ENCODE peak calls at places on chromosomes 6 and 20, in four cellular contexts. U is ovary, W is pancreas, D is upper lobe of left lung. A is an unnamed sample. For H3K4me1, the result is how much of the 10 kb centered on the place peaks cover.

GRCh38 chr6:163386329-163386910 is 28.1 kb upstream of the QKI start:
- DNase-seq in U (no peak), W (no peak), D (no peak), A (no peak)

GRCh38 chr6:83378621-83379388 is 52.0 kb downstream of the ME1 start:
- DNase-seq in U (no peak), W (no peak), D (no peak), A (no peak)

GRCh38 chr20:1964061-1964460 is 29.8 kb downstream of the PDYN start:
- DNase-seq in U (no peak), W (no peak), D (no peak), A (no peak)

GRCh38 chr20:48824830-48825550 is 2.8 kb downstream of the PREX1 start:
- DNase-seq in U (no peak), W (no peak), D (no peak), A (no peak)

GRCh38 chr6:29861521-29862255 is 34.1 kb downstream of the HLA-G start:
- DNase-seq in U (no peak), W (no peak), D (no peak), A (no peak)

GRCh38 chr6:19668710-19669109 is 168.5 kb upstream of the ID4 start:
- DNase-seq in U (no peak), W (no peak), D (no peak), A (no peak)

GRCh38 chr6:11172501-11173337 is 59.7 kb downstream of the NEDD9 start:
- DNase-seq in U (peak), W (peak), D (no peak), A (peak)

GRCh38 chr20:4064118-4064962 is 49.0 kb upstream of the RNF24 start:
- DNase-seq in U (peak), W (peak), D (peak), A (peak)

GRCh38 chr6:100228437-100229424 is 234.7 kb upstream of the MCHR2 start:
- DNase-seq in U (peak), W (peak), D (peak), A (peak)

GRCh38 chr20:29750268-29750899 is 1507.1 kb upstream of the DEFB115 start:
- DNase-seq in U (no peak), W (no peak), D (peak), A (peak)

GRCh38 chr6:135820340-135820739 is 31.2 kb upstream of the PDE7B start:
- DNase-seq in U (no peak), W (no peak), D (peak), A (no peak)

GRCh38 chr20:62834967-62835730 is 18.3 kb downstream of the COL9A3 start:
- DNase-seq in U (no peak), W (no peak), D (no peak), A (no peak)

GRCh38 chr6:16759646-16760535 is 1.4 kb downstream of the ATXN1 start:
- DNase-seq in U (peak), W (peak), D (peak), A (peak)

GRCh38 chr6:18280084-18280483 is 15.8 kb upstream of the DEK start:
- DNase-seq in U (no peak), W (no peak), D (no peak), A (no peak)

GRCh38 chr20:45518282-45518681 is 2.9 kb upstream of the SPINT3 start:
- DNase-seq in U (no peak), W (no peak), D (no peak), A (no peak)

GRCh38 chr6:17478223-17478907 is 85.0 kb downstream of the CAP2 start:
- DNase-seq in U (no peak), W (no peak), D (no peak), A (no peak)

GRCh38 chr20:44832724-44833123 is 22.4 kb upstream of the RIMS4 start:
- DNase-seq in U (no peak), W (no peak), D (no peak), A (no peak)

GRCh38 chr6:90274481-90275030 is 22.1 kb downstream of the BACH2 start:
- DNase-seq in U (no peak), W (no peak), D (no peak), A (no peak)

GRCh38 chr6:18260448-18261106 is 3.8 kb downstream of the DEK start:
- DNase-seq in U (no peak), W (no peak), D (no peak), A (no peak)

GRCh38 chr6:5398530-5398929 is 137.2 kb downstream of the FARS2 start:
- DNase-seq in U (no peak), W (no peak), D (no peak), A (no peak)

DNA sequence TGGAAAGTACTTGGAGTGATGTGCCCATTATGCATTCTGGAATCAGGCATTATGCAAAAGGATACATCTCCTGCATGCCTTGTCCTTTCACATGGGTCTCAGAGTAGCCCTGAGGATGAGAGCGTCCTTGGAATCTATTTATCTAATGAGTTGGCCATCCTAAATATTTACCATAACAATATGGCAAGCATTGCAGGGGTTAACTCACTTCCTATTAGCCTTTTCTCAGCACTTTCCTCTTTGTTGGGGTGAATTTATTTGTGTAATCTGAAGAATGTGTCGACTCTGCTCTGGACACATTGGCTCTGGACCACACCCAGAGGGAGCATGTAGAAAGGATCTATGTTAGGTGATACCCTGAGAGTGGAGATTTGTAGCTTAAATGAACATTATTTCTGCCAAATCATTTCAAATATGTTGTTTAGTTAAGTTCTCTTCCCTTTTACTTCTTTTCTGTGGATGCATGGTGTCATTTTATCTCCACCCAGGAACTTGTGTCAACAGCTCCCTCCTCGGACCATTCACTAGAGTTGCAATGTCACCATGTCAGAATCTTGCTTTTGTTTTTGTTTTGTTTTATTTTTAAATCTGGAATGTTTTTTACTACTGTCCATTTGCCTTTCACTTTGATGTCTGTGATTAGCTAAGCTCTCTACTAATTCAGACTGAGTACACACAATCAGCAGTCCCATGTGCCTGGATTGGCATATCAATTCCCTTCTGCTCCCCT is 757.0 kb upstream of the MMS22L start:
- DNase-seq in U (no peak), W (no peak), D (no peak), A (no peak)
- TF ChIP-seq CTCF in U (no peak), W (no peak), D (no peak), A (no peak)

DNA sequence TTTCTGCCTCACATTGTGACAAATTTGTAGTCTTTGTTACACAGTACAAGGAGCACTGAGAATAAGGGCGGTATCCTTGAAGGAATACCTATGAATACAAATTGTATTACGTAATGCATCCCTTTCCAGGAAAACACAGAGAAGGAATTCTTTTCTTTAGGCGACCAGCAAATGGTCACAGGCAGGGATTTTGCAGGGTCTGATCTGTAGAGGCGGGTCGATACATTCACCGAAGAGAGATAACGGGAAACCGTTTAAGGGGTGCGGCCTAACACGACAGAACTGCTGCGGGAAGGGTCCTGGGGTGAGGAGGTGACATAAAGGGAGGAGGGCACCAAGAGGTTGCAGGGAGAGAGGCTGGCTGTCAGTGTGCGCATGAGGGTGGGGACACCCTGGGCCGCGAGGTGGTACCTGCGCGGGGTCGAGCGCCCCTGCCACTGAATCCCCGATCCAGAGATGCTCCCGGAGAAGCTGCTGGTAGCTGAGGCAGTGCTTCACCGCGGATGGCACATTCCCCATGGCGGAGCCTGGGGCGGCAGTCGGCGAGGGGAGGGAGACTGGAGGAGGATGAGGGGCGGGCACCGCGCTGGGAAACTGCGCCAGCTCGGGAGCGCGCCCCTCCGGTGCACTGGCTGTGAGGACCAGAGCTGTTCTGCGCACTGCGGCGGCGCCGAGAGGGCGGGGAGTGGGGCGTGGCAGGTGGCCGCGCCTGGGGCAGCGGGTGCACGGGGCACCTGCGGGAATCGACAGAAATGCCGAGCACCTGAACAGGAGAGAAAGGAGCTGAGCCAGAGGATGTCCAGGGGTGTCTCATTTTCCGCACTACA is at the start of gene HMGCLL1:
- DNase-seq in U (no peak), W (peak), D (peak), A (no peak)
- H3K4me3 ChIP-seq in U (peak), W (peak), D (peak), A (peak)

DNA sequence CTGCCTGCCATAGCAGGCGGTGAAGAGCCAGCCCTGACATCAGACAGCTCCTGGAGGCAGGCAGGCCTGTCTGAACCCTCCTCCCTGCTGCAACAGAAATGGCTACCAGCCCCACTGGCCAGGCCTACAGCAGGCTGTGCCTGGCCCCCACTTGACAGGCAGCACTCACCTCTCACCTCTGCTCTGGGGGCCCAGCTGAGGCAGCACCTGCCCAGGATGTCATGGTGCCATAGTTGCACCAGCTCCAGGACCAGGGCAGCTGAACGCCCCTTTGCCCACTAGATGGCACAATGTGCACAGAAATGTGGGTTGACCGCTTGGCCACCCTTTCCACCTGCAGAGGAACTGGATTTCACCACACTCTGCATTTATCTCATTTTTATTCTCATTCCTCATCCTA is 30.6 kb downstream of the MRPL14 start:
- DNase-seq in U (peak), W (peak), D (no peak), A (peak)
- H3K4me1 ChIP-seq in U (under half), W (under half), D (under half), A (under half)

DNA sequence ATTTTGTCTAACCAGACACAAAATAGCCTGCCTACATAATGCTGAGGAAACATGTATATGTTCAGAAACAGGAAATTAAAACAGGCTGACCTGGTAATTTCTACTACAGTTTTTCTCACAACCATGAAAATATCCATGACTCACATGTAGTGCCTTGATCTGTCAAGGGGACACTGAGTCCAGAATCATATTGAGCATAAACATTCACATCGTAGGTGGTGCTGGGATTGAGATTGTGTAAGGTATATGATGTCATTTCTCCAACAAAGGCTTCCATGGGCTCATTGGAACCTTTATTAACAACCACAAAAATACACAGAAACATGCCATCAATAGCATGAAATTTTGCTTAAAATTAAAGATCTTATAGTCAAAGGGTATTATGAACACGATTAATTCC is 80.9 kb downstream of the COL12A1 start:
- DNase-seq in U (no peak), W (no peak), D (no peak), A (no peak)
- TF ChIP-seq CTCF in U (no peak), W (no peak), D (no peak), A (no peak)

GRCh38 chr20:17529586-17529985 is 1.6 kb downstream of the BFSP1 start:
- DNase-seq in U (no peak), W (no peak), D (no peak), A (no peak)
- H3K4me3 ChIP-seq in U (no peak), W (no peak), D (no peak), A (no peak)

DNA sequence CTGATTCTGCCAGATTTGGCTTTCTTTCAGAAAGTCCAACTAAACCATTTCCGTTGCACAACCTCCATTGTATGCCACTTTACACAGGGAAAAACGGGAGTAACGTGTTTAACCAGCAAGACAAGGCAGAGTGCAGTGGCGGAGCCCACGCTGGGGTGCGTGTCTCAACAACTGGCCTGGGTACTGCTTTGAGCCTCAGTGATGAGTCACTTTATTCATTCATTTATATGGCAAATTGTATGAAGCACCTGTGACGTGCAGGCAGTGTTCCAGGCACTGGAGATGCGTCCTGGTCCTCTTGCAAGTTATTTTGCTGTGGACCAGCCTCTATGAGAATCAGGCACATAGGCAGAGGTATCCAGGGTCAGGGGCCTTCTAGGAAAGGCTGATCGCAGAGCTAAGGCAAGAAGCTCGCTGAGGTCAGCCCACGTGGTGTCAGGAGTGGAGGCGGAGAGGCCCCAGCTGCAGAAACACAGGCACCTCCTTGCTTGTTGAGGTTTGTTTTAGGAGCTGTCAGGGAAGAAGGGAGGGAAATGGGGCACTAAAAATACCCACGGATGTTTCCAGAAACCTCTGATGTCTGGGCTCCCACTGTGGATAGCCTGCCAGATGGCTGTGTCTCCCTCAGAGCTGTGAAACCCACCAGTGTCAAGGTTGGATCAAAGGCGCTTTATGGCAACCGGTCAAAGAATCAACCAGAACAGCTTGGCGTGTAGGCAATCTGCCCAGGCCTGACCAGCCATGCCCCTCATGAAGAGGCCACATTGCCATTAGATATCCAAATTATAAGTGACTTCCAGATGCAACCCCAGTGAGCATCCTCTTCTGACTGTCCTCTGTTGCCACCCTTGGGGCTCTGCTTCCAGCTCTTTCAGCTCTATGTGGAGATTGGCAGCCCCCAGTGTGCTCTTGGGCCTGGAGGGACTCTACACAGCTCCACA is 157.2 kb downstream of the CD83 start:
- DNase-seq in U (no peak), W (no peak), D (peak), A (no peak)
- H3K4me1 ChIP-seq in U (under half), W (under half), D (under half), A (under half)